ENCODE peak calls at places on chromosomes 2 and 18, in ten cellular contexts. U is IMR-90, I is activated B cell treated with CpG ODN at 0.5 μM for 24 hours, P is progenitor cell of endocrine pancreas, O is hepatocyte, M is bronchial epithelial cell, Y is epithelial cell of esophagus, X is heart left ventricle, T is brain microvascular endothelial cell, S is breast epithelium. A is an unnamed sample.

GRCh38 chr2:217756375-217757107 is 246.3 kb downstream of the TNS1 start:
- DNase-seq in U (peak), S (peak), T (peak), Y (peak), M (peak), I (peak), X (peak), O (peak), P (peak), A (peak)

GRCh38 chr2:27638023-27638637 is 9.3 kb downstream of the GPN1 start:
- DNase-seq in U (peak), O (no peak), T (peak), I (no peak), X (no peak), Y (peak), M (peak), S (no peak), P (no peak), A (no peak)

GRCh38 chr2:139529045-139529444 is 748.9 kb upstream of the NXPH2 start:
- DNase-seq in Y (no peak), X (no peak), O (peak), I (no peak), P (no peak), T (no peak), S (no peak), M (no peak), U (no peak), A (no peak)

GRCh38 chr18:9987355-9987754 is 73.5 kb downstream of the VAPA start:
- DNase-seq in I (no peak), P (no peak), S (no peak), O (no peak), M (no peak), T (no peak), Y (no peak), X (peak), U (no peak), A (no peak)

GRCh38 chr18:13488281-13488929 is 238.0 kb downstream of the FAM210A start:
- DNase-seq in X (no peak), O (no peak), Y (no peak), P (no peak), U (no peak), S (no peak), I (no peak), T (no peak), M (no peak), A (no peak)

GRCh38 chr2:113253453-113253852 is 25.3 kb downstream of the PAX8 start:
- DNase-seq in U (no peak), I (no peak), O (no peak), S (no peak), P (no peak), M (no peak), Y (peak), T (no peak), X (no peak), A (no peak)

GRCh38 chr2:26683583-26683982 is 8.9 kb upstream of the KCNK3 start:
- DNase-seq in S (peak), U (no peak), X (no peak), I (no peak), Y (no peak), M (no peak), T (no peak), O (no peak), P (no peak), A (no peak)

GRCh38 chr2:101277111-101277510 is 24.4 kb downstream of the CNOT11 start:
- DNase-seq in Y (peak), S (no peak), O (peak), U (peak), M (peak), I (no peak), T (peak), P (no peak), X (no peak), A (no peak)

GRCh38 chr18:11533942-11534496 is 75.4 kb upstream of the SLC35G4 start:
- DNase-seq in U (no peak), T (no peak), I (no peak), X (no peak), P (no peak), S (no peak), O (no peak), Y (no peak), M (no peak), A (no peak)

GRCh38 chr2:134457353-134457752 is 203.5 kb downstream of the MGAT5 start:
- DNase-seq in Y (no peak), P (no peak), M (no peak), O (no peak), U (no peak), S (no peak), T (no peak), I (no peak), X (no peak), A (no peak)

GRCh38 chr18:31396796-31397195 is 20.2 kb downstream of the DSG4 start:
- DNase-seq in M (no peak), U (no peak), P (no peak), O (peak), S (no peak), Y (no peak), X (no peak), T (no peak), I (no peak), A (no peak)
- TF ChIP-seq CTCF in M (no peak), U (no peak), P (peak), O (peak), S (no peak), Y (no peak), X (no peak), T (no peak), I (no peak), A (no peak)

DNA sequence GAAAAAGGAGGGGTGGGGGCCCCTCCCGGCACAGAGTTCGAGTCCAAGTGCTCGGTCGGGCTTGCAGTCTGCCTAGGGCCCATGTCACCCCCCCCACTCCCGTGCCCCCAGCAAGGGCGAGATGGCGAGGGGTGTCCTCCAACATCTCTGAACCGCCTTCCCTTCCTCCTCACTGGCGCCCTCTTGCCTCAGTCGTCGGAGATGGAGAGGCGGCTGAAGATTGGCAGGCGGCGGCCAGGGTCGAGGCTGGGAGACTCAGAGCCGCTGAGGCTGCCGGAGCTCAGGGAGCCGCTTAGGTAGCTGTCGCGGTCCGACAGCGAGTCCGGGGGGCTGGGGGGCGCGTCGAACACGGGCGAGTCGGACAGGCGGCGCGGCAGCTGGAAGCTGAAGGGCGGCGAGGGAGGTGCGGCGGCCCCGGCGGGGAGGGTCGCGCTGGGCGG is 2.3 kb downstream of the ZFP36L2 start:
- DNase-seq in O (peak), M (peak), U (peak), P (peak), S (peak), I (peak), T (peak), Y (peak), X (peak), A (peak)
- TF ChIP-seq CTCF in O (peak), M (peak), U (peak), P (peak), S (no peak), I (no peak), T (peak), Y (peak), X (peak), A (no peak)

GRCh38 chr2:181738483-181739015 is 58.2 kb upstream of the NEUROD1 start:
- DNase-seq in P (no peak), Y (no peak), U (no peak), T (no peak), I (no peak), M (no peak), X (no peak), O (no peak), S (no peak), A (no peak)

GRCh38 chr2:181742361-181742760 is 62.0 kb upstream of the NEUROD1 start:
- DNase-seq in T (no peak), Y (no peak), M (no peak), X (no peak), U (no peak), P (no peak), I (no peak), S (no peak), O (no peak), A (no peak)

GRCh38 chr2:181741756-181742155 is 61.4 kb upstream of the NEUROD1 start:
- DNase-seq in M (peak), T (no peak), X (no peak), Y (peak), P (no peak), S (no peak), O (no peak), U (peak), I (no peak), A (no peak)

GRCh38 chr2:181742908-181743722 is 62.8 kb upstream of the NEUROD1 start:
- DNase-seq in O (peak), X (no peak), P (no peak), I (no peak), Y (peak), M (peak), U (peak), S (no peak), T (peak), A (no peak)

GRCh38 chr2:181738074-181738473 is 57.8 kb upstream of the NEUROD1 start:
- DNase-seq in S (no peak), Y (peak), M (peak), O (no peak), P (no peak), X (no peak), U (peak), I (no peak), T (peak), A (no peak)
- TF ChIP-seq CTCF in S (no peak), Y (no peak), M (no peak), O (no peak), P (peak), X (peak), U (peak), I (no peak), T (peak), A (no peak)

DNA sequence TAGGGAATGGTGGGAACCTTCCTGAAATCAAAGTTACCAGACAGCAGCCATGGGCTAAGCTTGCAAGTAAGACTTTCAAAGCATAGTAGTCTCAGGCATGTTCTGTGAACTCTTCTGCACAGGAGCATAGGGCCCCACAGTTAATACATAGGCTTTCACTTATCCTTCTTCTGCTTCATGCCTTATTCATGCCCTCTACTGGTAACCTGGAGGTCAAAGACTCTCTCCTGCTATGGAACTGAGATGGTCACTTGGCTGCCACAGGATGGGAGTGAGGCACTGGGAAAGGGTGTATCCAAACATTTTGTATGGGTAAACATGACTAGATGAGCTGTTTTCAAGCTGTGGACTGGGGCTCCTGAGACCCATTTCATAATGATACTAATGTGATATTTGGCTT is 49.1 kb upstream of the ZNF638 start:
- DNase-seq in P (no peak), O (no peak), X (no peak), M (peak), Y (peak), S (no peak), U (no peak), T (no peak), I (no peak), A (no peak)
- TF ChIP-seq CTCF in P (no peak), O (no peak), X (no peak), M (peak), Y (peak), S (no peak), U (no peak), T (peak), I (no peak), A (no peak)

A was measured in natural killer cell.